ENCODE peak calls at places on chromosome 1, in ten cellular contexts. B, G, A, L, O, C, X, M, H and U are unnamed samples.

GRCh38 chr1:28418278-28418637 is 48.7 kb downstream of the PHACTR4 start:
- DNase-seq in C (no peak), L (no peak), H (no peak), O (no peak), B (no peak), M (no peak), X (no peak), G (no peak), A (no peak), U (no peak)

GRCh38 chr1:39564340-39564739 is 12.2 kb downstream of the PABPC4 start:
- DNase-seq in C (no peak), B (no peak), M (no peak), H (no peak), X (no peak), L (no peak), O (no peak), G (no peak), A (no peak), U (no peak)

GRCh38 chr1:54355931-54356679 is 50.1 kb downstream of the SSBP3 start:
- DNase-seq in X (no peak), G (peak), H (no peak), L (no peak), A (peak), M (no peak), C (peak), O (no peak), B (no peak), U (no peak)

GRCh38 chr1:115428262-115428661 is 90.2 kb upstream of the NGF start:
- DNase-seq in L (no peak), C (no peak), O (no peak), M (no peak), G (no peak), B (no peak), A (no peak), X (no peak), H (no peak), U (no peak)

GRCh38 chr1:239757711-239758110 is 334.0 kb upstream of the FMN2 start:
- DNase-seq in B (no peak), A (no peak), X (no peak), L (no peak), G (no peak), C (no peak), M (no peak), H (no peak), O (no peak), U (no peak)

GRCh38 chr1:164602142-164602429 is 43.1 kb downstream of the PBX1 start:
- DNase-seq in C (peak), H (no peak), L (peak), B (no peak), M (no peak), G (no peak), O (no peak), A (no peak), X (no peak), U (no peak)

GRCh38 chr1:9482816-9483572 is 56.3 kb upstream of the SLC25A33 start:
- DNase-seq in M (no peak), H (no peak), X (no peak), L (no peak), B (no peak), C (no peak), G (no peak), O (no peak), A (no peak), U (no peak)

GRCh38 chr1:171226757-171227370 is 21.4 kb upstream of the FMO1 start:
- DNase-seq in C (peak), X (peak), G (no peak), H (peak), B (no peak), L (peak), O (no peak), A (peak), M (no peak), U (peak)

GRCh38 chr1:25743164-25744139 is 56.5 kb upstream of the SELENON start:
- DNase-seq in G (no peak), B (no peak), C (peak), M (no peak), A (no peak), H (peak), O (no peak), X (no peak), L (peak), U (no peak)

GRCh38 chr1:55546553-55546952 is 331.4 kb upstream of the USP24 start:
- DNase-seq in H (no peak), B (no peak), C (no peak), O (no peak), L (no peak), M (no peak), A (no peak), G (no peak), X (no peak), U (no peak)